ENCODE peak calls at places on chromosomes 1 and 21, in five cellular contexts. M is H1, H is B cell, N is HL-60, V is left lung. U is an unnamed sample.

GRCh38 chr1:147478556-147478955 is 62.7 kb upstream of the BCL9 start:
- DNase-seq in M (no peak), H (no peak), V (no peak), N (no peak), U (no peak)

GRCh38 chr1:8825985-8826481 is 8.6 kb upstream of the RERE start:
- DNase-seq in M (no peak), N (no peak), V (no peak), H (no peak), U (no peak)

GRCh38 chr21:17491716-17492414 is 21.0 kb upstream of the CXADR start:
- DNase-seq in H (no peak), M (no peak), V (peak; percentile 47), N (peak; percentile 11), U (peak; percentile 47)

GRCh38 chr1:169309178-169310166 is 58.1 kb downstream of the NME7 start:
- DNase-seq in H (no peak), N (no peak), M (no peak), V (no peak), U (peak; percentile 81)

GRCh38 chr21:17089121-17089520 is 423.7 kb upstream of the CXADR start:
- DNase-seq in M (no peak), N (no peak), V (no peak), H (no peak), U (no peak)

GRCh38 chr21:45996311-45997204 is 15.0 kb downstream of the COL6A1 start:
- DNase-seq in V (peak; percentile 32), M (no peak), H (no peak), N (no peak), U (no peak)

GRCh38 chr1:170881268-170882265 is 53.8 kb upstream of the MROH9 start:
- DNase-seq in N (no peak), M (no peak), V (no peak), H (no peak), U (no peak)

GRCh38 chr1:10508511-10508951 is 33.8 kb downstream of the PEX14 start:
- DNase-seq in N (no peak), V (no peak), M (peak; percentile 64), H (no peak), U (no peak)

GRCh38 chr1:161738627-161739287 is 10.8 kb upstream of the DUSP12 start:
- DNase-seq in N (peak; percentile 73), M (no peak), V (peak; percentile 72), H (peak; percentile 16), U (peak; percentile 84)

GRCh38 chr1:4549933-4550332 is 104.5 kb upstream of the AJAP1 start:
- DNase-seq in V (no peak), H (no peak), M (no peak), N (no peak), U (no peak)

GRCh38 chr1:170175032-170175431 is 29.3 kb downstream of the NTMT2 start:
- DNase-seq in M (no peak), N (no peak), H (no peak), V (no peak), U (no peak)

GRCh38 chr1:12386130-12386529 is 156.3 kb downstream of the VPS13D start:
- DNase-seq in H (peak; percentile 10), M (no peak), N (no peak), V (no peak), U (no peak)

GRCh38 chr1:184362876-184363275 is 24.0 kb upstream of the C1orf21 start:
- DNase-seq in M (no peak), V (no peak), H (no peak), N (no peak), U (no peak)

GRCh38 chr1:68331117-68331865 is 99.0 kb upstream of the WLS start:
- DNase-seq in M (no peak), H (no peak), V (no peak), N (no peak), U (no peak)

GRCh38 chr1:80258659-80259058 is 1252.1 kb upstream of the ADGRL4 start:
- DNase-seq in V (no peak), N (no peak), H (no peak), M (no peak), U (no peak)

GRCh38 chr1:109089242-109090015 is 1.1 kb upstream of the TMEM167B start:
- DNase-seq in M (peak; percentile 69), V (peak; percentile 72), N (no peak), H (no peak), U (peak; percentile 16)

GRCh38 chr1:21647431-21648373 is 21.5 kb downstream of the RAP1GAP start:
- DNase-seq in M (peak; percentile 95), H (no peak), V (no peak), N (no peak), U (no peak)

GRCh38 chr1:225407755-225408154 is 20.1 kb downstream of the LBR start:
- DNase-seq in H (no peak), V (no peak), M (no peak), N (no peak), U (no peak)

GRCh38 chr1:190754769-190755168 is 277.1 kb upstream of the BRINP3 start:
- DNase-seq in N (peak; percentile 7), H (no peak), V (no peak), M (no peak), U (peak; percentile 4)

GRCh38 chr1:40948741-40949528 is 30.6 kb upstream of the CTPS1 start:
- DNase-seq in V (peak; percentile 41), H (no peak), N (peak; percentile 47), M (peak; percentile 89), U (no peak)

GRCh38 chr1:192788184-192788583 is 20.7 kb upstream of the RGS2 start:
- DNase-seq in M (no peak), H (no peak), V (peak; percentile 56), N (no peak), U (no peak)

GRCh38 chr1:17280894-17281293 is 27.1 kb upstream of the PADI4 start:
- DNase-seq in N (no peak), H (no peak), M (no peak), V (no peak), U (no peak)

GRCh38 chr1:7567376-7567775 is 203.7 kb upstream of the VAMP3 start:
- DNase-seq in V (no peak), H (no peak), N (no peak), M (no peak), U (no peak)

GRCh38 chr21:44871576-44872265 is 1.8 kb downstream of the PTTG1IP start:
- DNase-seq in H (no peak), N (no peak), V (peak; percentile 61), M (no peak), U (no peak)

GRCh38 chr1:30809514-30810263 is 52.1 kb upstream of the LAPTM5 start:
- DNase-seq in V (no peak), N (no peak), H (no peak), M (no peak), U (no peak)

GRCh38 chr21:31973402-31973944 is 100.7 kb downstream of the HUNK start:
- DNase-seq in V (no peak), N (no peak), H (no peak), M (no peak), U (no peak)

GRCh38 chr1:107273515-107273914 is 132.7 kb downstream of the NTNG1 start:
- DNase-seq in M (no peak), N (no peak), V (no peak), H (no peak), U (no peak)

GRCh38 chr1:116508090-116508983 is 62.5 kb downstream of the CD58 start:
- DNase-seq in N (no peak), V (no peak), H (no peak), M (no peak), U (no peak)

GRCh38 chr1:31620631-31621497 is 3.4 kb downstream of the HCRTR1 start:
- DNase-seq in M (no peak), H (no peak), V (no peak), N (no peak), U (no peak)

GRCh38 chr1:227245613-227246320 is 72.5 kb downstream of the CDC42BPA start:
- DNase-seq in N (no peak), M (no peak), H (no peak), V (no peak), U (no peak)

GRCh38 chr1:229694053-229694693 is 68.1 kb downstream of the URB2 start:
- DNase-seq in H (no peak), N (no peak), M (peak; percentile 62), V (peak; percentile 40), U (no peak)

GRCh38 chr1:12658531-12659453 is 14.9 kb downstream of the AADACL4 start:
- DNase-seq in N (peak; percentile 48), H (peak; percentile 79), M (peak; percentile 89), V (peak; percentile 66), U (no peak)

GRCh38 chr1:177928194-177928593 is 41.7 kb downstream of the SEC16B start:
- DNase-seq in M (no peak), H (no peak), N (no peak), V (no peak), U (no peak)

GRCh38 chr1:244919320-244920282 is 55.3 kb upstream of the HNRNPU start:
- DNase-seq in M (no peak), N (no peak), V (no peak), H (no peak), U (peak; percentile 27)

GRCh38 chr1:223771814-223772770 is 59.8 kb downstream of the CAPN2 start:
- DNase-seq in V (peak; percentile 76), H (no peak), M (peak; percentile 45), N (no peak), U (no peak)

U was measured in GF-D8.